ENCODE peak calls at places on chromosome 14, in four cellular contexts. G is HCT116, N is K562, I is HepG2. R is an unnamed sample.

GRCh38 chr14:37480446-37481290 is 114.4 kb downstream of the FOXA1 start:
- DNase-seq in G (no peak), I (peak; percentile 85), N (no peak), R (no peak)

GRCh38 chr14:70822706-70823185 is 13.4 kb upstream of the MAP3K9 start:
- DNase-seq in G (no peak), N (no peak), I (no peak), R (no peak)

GRCh38 chr14:93055651-93056115 is 60.0 kb downstream of the ITPK1 start:
- DNase-seq in N (no peak), I (no peak), G (no peak), R (no peak)

GRCh38 chr14:95524706-95525512 is 8.5 kb upstream of the SYNE3 start:
- DNase-seq in N (no peak), G (peak; percentile 41), I (peak; percentile 95), R (no peak)

GRCh38 chr14:100765991-100766390 is 39.3 kb downstream of the DLK1 start:
- DNase-seq in G (no peak), N (no peak), I (no peak), R (no peak)

GRCh38 chr14:99462211-99462610 is 18.4 kb downstream of the SETD3 start:
- DNase-seq in I (no peak), G (no peak), N (no peak), R (no peak)

GRCh38 chr14:34539407-34540180 is at the start of gene EAPP:
- DNase-seq in N (peak; percentile 90), I (peak; percentile 100), G (peak; percentile 95), R (peak; percentile 69)

GRCh38 chr14:73591690-73592448 is at the start of gene ACOT4:
- DNase-seq in N (no peak), I (no peak), G (no peak), R (no peak)

GRCh38 chr14:80522936-80523335 is 311.6 kb upstream of the DIO2 start:
- DNase-seq in N (no peak), G (no peak), I (no peak), R (no peak)

GRCh38 chr14:36944307-36945010 is 227.9 kb downstream of the SLC25A21 start:
- DNase-seq in I (no peak), G (no peak), N (no peak), R (no peak)

GRCh38 chr14:95142208-95142607 is 15.1 kb downstream of the DICER1 start:
- DNase-seq in G (no peak), N (no peak), I (no peak), R (no peak)

GRCh38 chr14:64700894-64701293 is 3.3 kb upstream of the PLEKHG3 start:
- DNase-seq in N (no peak), I (no peak), G (no peak), R (no peak)

DNA sequence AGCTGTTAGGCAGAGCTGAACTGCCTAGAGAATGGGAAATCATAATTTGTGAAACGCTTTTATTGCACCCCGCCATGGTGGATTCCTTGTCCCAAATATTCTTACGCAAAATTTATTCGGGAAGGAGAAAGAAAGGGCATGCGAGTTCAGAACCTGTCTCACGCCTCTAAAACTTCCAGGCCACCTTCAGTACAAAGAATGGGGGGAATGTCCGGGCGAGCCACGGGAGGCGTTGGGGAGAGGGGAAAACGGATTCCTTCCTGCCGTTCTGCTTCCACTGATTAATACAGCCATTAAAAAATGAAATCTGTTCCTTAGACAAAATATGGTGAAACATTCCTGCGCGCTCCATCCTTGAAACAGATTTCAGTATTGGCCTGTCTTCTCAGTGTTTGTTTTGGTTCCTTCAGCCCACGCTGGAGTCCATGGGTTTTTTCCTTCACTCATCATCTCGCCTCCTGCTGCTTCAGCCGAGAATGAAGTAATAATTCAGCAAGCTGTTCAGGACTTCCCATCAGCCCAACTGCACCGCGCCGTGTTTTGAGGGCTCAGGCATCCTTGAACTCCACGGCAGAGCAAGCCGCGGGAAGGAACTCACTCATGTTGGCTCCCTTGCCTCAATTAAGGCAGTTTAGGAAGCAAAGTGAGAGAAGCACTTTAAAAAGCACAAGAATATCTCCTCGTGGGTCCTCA is 47.7 kb upstream of the CDKN3 start:
- DNase-seq in N (no peak), I (no peak), G (no peak), R (no peak)
- TF ChIP-seq SIN3A in N (no peak), I (no peak), G (no peak), R (no peak)

GRCh38 chr14:90419200-90419599 is 22.4 kb downstream of the CALM1 start:
- DNase-seq in I (no peak), G (peak; percentile 47), N (no peak), R (peak; percentile 76)
- TF ChIP-seq TCF7L2 in I (no peak), G (no peak), N (no peak), R (no peak)

DNA sequence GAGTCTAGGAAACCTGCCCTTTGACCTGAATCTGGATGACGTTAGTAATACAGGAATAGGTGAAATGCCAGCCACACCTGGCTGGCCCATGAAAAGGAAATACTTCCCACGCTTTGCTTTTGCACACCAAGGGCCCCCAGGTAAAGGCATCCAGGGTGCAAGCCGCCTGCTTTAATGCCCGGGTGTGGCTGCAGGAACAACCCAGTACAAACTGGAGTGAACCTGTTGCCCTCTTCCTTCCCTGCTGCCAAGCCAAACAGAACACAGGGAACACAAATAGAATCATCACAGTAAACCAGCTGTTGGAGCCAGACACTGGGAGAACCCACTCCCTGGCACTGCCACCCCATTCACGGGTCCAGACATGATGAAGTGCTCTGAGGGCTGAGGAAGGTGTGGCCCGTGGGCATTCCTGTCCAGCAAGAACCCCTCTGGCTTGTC is 24.2 kb upstream of the FOS start:
- DNase-seq in I (no peak), G (no peak), N (no peak), R (no peak)
- TF ChIP-seq SIN3A in I (no peak), G (no peak), N (no peak), R (no peak)

DNA sequence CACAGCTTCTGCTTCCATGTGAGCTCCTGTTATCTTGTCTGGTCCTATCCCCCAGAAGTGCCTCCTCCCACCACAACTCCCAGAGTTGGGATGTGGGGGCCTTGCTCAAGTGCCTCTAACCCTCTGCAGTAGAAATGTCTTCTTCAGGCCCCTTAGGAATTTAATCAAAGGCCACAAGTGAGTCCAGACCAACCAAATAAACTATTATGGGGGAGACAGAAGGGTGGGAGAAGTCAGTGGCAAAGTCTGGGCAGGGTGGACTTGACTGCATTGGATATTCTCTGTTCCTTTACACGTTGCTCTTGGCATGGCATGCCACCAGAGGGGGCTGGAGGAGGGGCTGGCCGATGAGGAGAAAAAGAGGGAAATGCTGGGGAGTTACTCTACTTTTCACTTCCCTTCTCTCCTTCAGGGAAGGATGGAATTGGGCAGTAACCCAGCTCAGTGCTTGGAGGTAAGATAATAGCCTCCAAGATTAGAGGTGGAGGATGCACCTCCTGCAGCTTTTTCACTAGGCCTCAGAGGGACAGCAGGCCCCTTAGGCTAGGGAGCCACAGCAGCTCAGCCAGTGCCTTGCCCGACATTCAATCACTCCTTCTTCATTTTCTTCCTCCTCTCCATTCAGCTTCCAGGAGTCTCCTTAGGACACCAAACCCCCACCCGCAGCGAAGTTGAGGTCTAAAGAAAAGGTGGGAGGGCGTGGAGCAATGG is 1.2 kb upstream of the AP1G2 start:
- DNase-seq in I (peak; percentile 80), N (no peak), G (no peak), R (no peak)
- TF ChIP-seq TCF7L2 in I (no peak), N (no peak), G (no peak), R (no peak)

GRCh38 chr14:104425171-104425681 is 154.3 kb upstream of the C14orf180 start:
- DNase-seq in I (no peak), G (no peak), N (no peak), R (no peak)

GRCh38 chr14:104425763-104426691 is 153.5 kb upstream of the C14orf180 start:
- DNase-seq in I (no peak), N (no peak), G (no peak), R (no peak)

GRCh38 chr14:104423715-104424405 is 155.7 kb upstream of the C14orf180 start:
- DNase-seq in N (no peak), I (no peak), G (no peak), R (no peak)

GRCh38 chr14:104423224-104423681 is 156.3 kb upstream of the C14orf180 start:
- DNase-seq in G (no peak), N (no peak), I (no peak), R (no peak)

DNA sequence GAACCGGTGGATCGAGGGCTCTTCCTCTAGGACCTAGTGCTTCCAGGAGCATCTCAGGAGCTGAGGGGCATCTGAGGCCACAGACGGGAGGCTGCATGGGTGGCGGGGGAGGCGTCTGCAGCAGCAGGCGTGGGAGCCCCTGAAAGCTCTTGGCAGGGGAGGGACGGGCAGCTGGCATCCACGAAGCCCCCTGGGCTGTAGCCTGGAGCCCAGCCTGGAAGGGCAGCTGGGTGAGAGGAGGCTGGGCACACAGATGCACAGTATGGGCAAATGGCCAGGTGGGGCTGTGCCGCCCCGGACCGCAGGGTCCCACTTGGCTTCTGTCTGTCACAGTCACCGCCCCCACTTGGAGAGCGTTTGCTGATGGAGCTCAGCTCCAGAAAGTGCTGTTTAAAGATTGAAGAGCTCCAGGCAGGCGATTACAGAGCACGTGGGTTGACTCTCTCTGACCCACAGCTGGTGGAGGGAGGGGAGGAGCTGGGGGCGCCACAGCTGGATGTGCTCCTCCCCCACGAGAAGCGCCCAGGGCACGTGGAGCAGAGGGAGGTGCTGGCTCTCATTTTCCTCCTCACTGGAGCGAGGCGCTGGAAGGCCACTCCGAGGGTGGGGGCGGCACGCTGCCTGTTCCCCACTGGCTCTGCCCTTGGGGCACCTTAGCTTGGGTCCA is 155.0 kb upstream of the C14orf180 start:
- DNase-seq in I (no peak), N (no peak), G (no peak), R (no peak)
- TF ChIP-seq SIN3A in I (no peak), N (no peak), G (no peak), R (no peak)